ENCODE peak calls at places on chromosomes 6 and 20, in four cellular contexts. One of them, this sample, is unnamed.

GRCh38 chr20:50675671-50676376 is 15.5 kb downstream of the RIPOR3 start:
- DNase-seq in iris pigment epithelial cell: no peak
- DNase-seq in naive thymus-derived CD8-positive, alpha-beta T cell: no peak
- DNase-seq in activated T-cell treated with anti-CD3 and anti-CD28 coated beads for 24 hours: no peak
- DNase-seq in this sample: peak; percentile 49

GRCh38 chr6:33651947-33652346 is 30.8 kb downstream of the ITPR3 start:
- DNase-seq in naive thymus-derived CD8-positive, alpha-beta T cell: no peak
- DNase-seq in iris pigment epithelial cell: no peak
- DNase-seq in activated T-cell treated with anti-CD3 and anti-CD28 coated beads for 24 hours: no peak
- DNase-seq in this sample: no peak

GRCh38 chr6:95648636-95649035 is 71.3 kb downstream of the MANEA start:
- DNase-seq in iris pigment epithelial cell: no peak
- DNase-seq in naive thymus-derived CD8-positive, alpha-beta T cell: no peak
- DNase-seq in activated T-cell treated with anti-CD3 and anti-CD28 coated beads for 24 hours: no peak
- DNase-seq in this sample: no peak

GRCh38 chr20:56631318-56631989 is 2.3 kb downstream of the TFAP2C start:
- DNase-seq in activated T-cell treated with anti-CD3 and anti-CD28 coated beads for 24 hours: no peak
- DNase-seq in naive thymus-derived CD8-positive, alpha-beta T cell: no peak
- DNase-seq in iris pigment epithelial cell: no peak
- DNase-seq in this sample: peak; percentile 27

GRCh38 chr6:47524136-47524840 is 46.7 kb downstream of the CD2AP start:
- DNase-seq in iris pigment epithelial cell: peak; percentile 34
- DNase-seq in activated T-cell treated with anti-CD3 and anti-CD28 coated beads for 24 hours: no peak
- DNase-seq in naive thymus-derived CD8-positive, alpha-beta T cell: no peak
- DNase-seq in this sample: peak; percentile 52

GRCh38 chr6:70246118-70246517 is 56.8 kb downstream of the COL9A1 start:
- DNase-seq in naive thymus-derived CD8-positive, alpha-beta T cell: no peak
- DNase-seq in activated T-cell treated with anti-CD3 and anti-CD28 coated beads for 24 hours: no peak
- DNase-seq in iris pigment epithelial cell: no peak
- DNase-seq in this sample: no peak

GRCh38 chr6:85124472-85125428 is 325.1 kb upstream of the NT5E start:
- DNase-seq in activated T-cell treated with anti-CD3 and anti-CD28 coated beads for 24 hours: no peak
- DNase-seq in naive thymus-derived CD8-positive, alpha-beta T cell: no peak
- DNase-seq in iris pigment epithelial cell: no peak
- DNase-seq in this sample: peak; percentile 33

GRCh38 chr20:52429029-52429428 is 237.4 kb upstream of the ZFP64 start:
- DNase-seq in iris pigment epithelial cell: no peak
- DNase-seq in naive thymus-derived CD8-positive, alpha-beta T cell: no peak
- DNase-seq in activated T-cell treated with anti-CD3 and anti-CD28 coated beads for 24 hours: no peak
- DNase-seq in this sample: no peak

GRCh38 chr6:167791036-167791779 is 35.5 kb upstream of the AFDN start:
- DNase-seq in iris pigment epithelial cell: no peak
- DNase-seq in activated T-cell treated with anti-CD3 and anti-CD28 coated beads for 24 hours: no peak
- DNase-seq in naive thymus-derived CD8-positive, alpha-beta T cell: no peak
- DNase-seq in this sample: no peak

GRCh38 chr20:46118481-46119020 is 437 bp downstream of the CD40 start:
- DNase-seq in activated T-cell treated with anti-CD3 and anti-CD28 coated beads for 24 hours: no peak
- DNase-seq in naive thymus-derived CD8-positive, alpha-beta T cell: no peak
- DNase-seq in iris pigment epithelial cell: no peak
- DNase-seq in this sample: peak; percentile 39

GRCh38 chr20:58647162-58647813 is 3.8 kb upstream of the STX16 start:
- DNase-seq in activated T-cell treated with anti-CD3 and anti-CD28 coated beads for 24 hours: no peak
- DNase-seq in iris pigment epithelial cell: no peak
- DNase-seq in naive thymus-derived CD8-positive, alpha-beta T cell: no peak
- DNase-seq in this sample: no peak

This sample was measured in EH.